ENCODE peak calls at places on chromosome 12, in seven cellular contexts. E, G, V, S, F, H and Z are unnamed samples.

GRCh38 chr12:130526813-130527212 is 189.1 kb downstream of the PIWIL1 start:
- DNase-seq in E (no peak), G (no peak), V (no peak), S (no peak), F (no peak), H (peak; percentile 1), Z (peak; percentile 27)

GRCh38 chr12:119547016-119547415 is 46.6 kb upstream of the TMEM233 start:
- DNase-seq in E (no peak), G (no peak), V (no peak), S (no peak), F (no peak), H (peak; percentile 6), Z (no peak)

GRCh38 chr12:124422142-124422569 is 127.3 kb downstream of the RFLNA start:
- DNase-seq in E (no peak), G (peak; percentile 69), V (peak; percentile 57), S (no peak), F (no peak), H (no peak), Z (no peak)

GRCh38 chr12:122790393-122791075 is 16.2 kb downstream of the CCDC62 start:
- DNase-seq in E (no peak), G (no peak), V (peak; percentile 28), S (no peak), F (no peak), H (peak; percentile 83), Z (no peak)

GRCh38 chr12:50537538-50537919 is 32.7 kb downstream of the DIP2B start:
- DNase-seq in E (no peak), G (no peak), V (peak; percentile 63), S (no peak), F (no peak), H (peak; percentile 85), Z (no peak)

GRCh38 chr12:88448337-88448944 is 131.8 kb downstream of the KITLG start:
- DNase-seq in E (no peak), G (no peak), V (no peak), S (no peak), F (no peak), H (no peak), Z (no peak)

GRCh38 chr12:111363578-111363977 is 5.3 kb downstream of the PHETA1 start:
- DNase-seq in E (no peak), G (no peak), V (no peak), S (no peak), F (no peak), H (peak; percentile 68), Z (no peak)

GRCh38 chr12:86148612-86149011 is 107.6 kb downstream of the MGAT4C start:
- DNase-seq in E (no peak), G (no peak), V (no peak), S (no peak), F (no peak), H (no peak), Z (no peak)

GRCh38 chr12:47828967-47829482 is 9.3 kb upstream of the HDAC7 start:
- DNase-seq in E (no peak), G (peak; percentile 91), V (peak; percentile 95), S (no peak), F (no peak), H (peak; percentile 91), Z (peak; percentile 86)

GRCh38 chr12:24307716-24308335 is 358.4 kb upstream of the SOX5 start:
- DNase-seq in E (no peak), G (no peak), V (no peak), S (no peak), F (no peak), H (no peak), Z (peak; percentile 94)

GRCh38 chr12:107929436-107929835 is 154.9 kb downstream of the ASCL4 start:
- DNase-seq in E (no peak), G (no peak), V (peak; percentile 23), S (no peak), F (peak; percentile 14), H (peak; percentile 32), Z (peak; percentile 55)

GRCh38 chr12:25322351-25322750 is 71.6 kb upstream of the KRAS start:
- DNase-seq in E (no peak), G (no peak), V (no peak), S (no peak), F (no peak), H (no peak), Z (no peak)

GRCh38 chr12:87082756-87083155 is 826.6 kb upstream of the MGAT4C start:
- DNase-seq in E (no peak), G (no peak), V (no peak), S (no peak), F (no peak), H (no peak), Z (no peak)

GRCh38 chr12:55732288-55732687 is 3.5 kb upstream of the CD63 start:
- DNase-seq in E (no peak), G (no peak), V (no peak), S (no peak), F (no peak), H (no peak), Z (no peak)

GRCh38 chr12:33596061-33596460 is 156.4 kb upstream of the SYT10 start:
- DNase-seq in E (no peak), G (no peak), V (peak; percentile 18), S (no peak), F (no peak), H (no peak), Z (no peak)

GRCh38 chr12:79174656-79175055 is 310.1 kb downstream of the SYT1 start:
- DNase-seq in E (peak; percentile 45), G (no peak), V (peak; percentile 50), S (no peak), F (peak; percentile 61), H (peak; percentile 35), Z (no peak)

GRCh38 chr12:132170637-132171292 is 26.5 kb downstream of the NOC4L start:
- DNase-seq in E (no peak), G (no peak), V (no peak), S (no peak), F (no peak), H (no peak), Z (no peak)

GRCh38 chr12:108643941-108644742 is 10.4 kb upstream of the SELPLG start:
- DNase-seq in E (no peak), G (no peak), V (peak; percentile 80), S (no peak), F (no peak), H (peak; percentile 30), Z (no peak)

GRCh38 chr12:95742586-95742985 is 48.0 kb downstream of the NTN4 start:
- DNase-seq in E (no peak), G (no peak), V (no peak), S (no peak), F (no peak), H (no peak), Z (no peak)

GRCh38 chr12:25744334-25744733 is 191.3 kb upstream of the LMNTD1 start:
- DNase-seq in E (no peak), G (no peak), V (no peak), S (no peak), F (no peak), H (no peak), Z (no peak)